ENCODE peak calls at places on chromosomes 5 and 9, in six cellular contexts. O is HepG2, U is HCT116, J is GM12878, G is H1, F is K562. V is an unnamed sample.

GRCh38 chr5:34826347-34826746 is 12.6 kb upstream of the TTC23L start:
- DNase-seq in O (no peak), U (no peak), J (no peak), G (no peak), F (no peak), V (no peak)

GRCh38 chr5:38722918-38723317 is 122.9 kb upstream of the OSMR start:
- DNase-seq in O (no peak), U (no peak), J (no peak), G (no peak), F (no peak), V (no peak)

GRCh38 chr5:152331006-152331405 is 74.1 kb downstream of the NMUR2 start:
- DNase-seq in O (no peak), U (no peak), J (no peak), G (no peak), F (no peak), V (no peak)

GRCh38 chr9:110623462-110624025 is 44.0 kb upstream of the SVEP1 start:
- DNase-seq in O (peak; percentile 55), U (peak; percentile 66), J (peak; percentile 28), G (no peak), F (peak; percentile 24), V (peak; percentile 61)

GRCh38 chr5:79878721-79879336 is 112.2 kb downstream of the MTX3 start:
- DNase-seq in O (peak; percentile 13), U (peak; percentile 31), J (no peak), G (peak; percentile 5), F (peak; percentile 52), V (peak; percentile 18)

GRCh38 chr9:72540348-72540873 is 19.0 kb downstream of the TMC1 start:
- DNase-seq in O (no peak), U (no peak), J (no peak), G (no peak), F (peak; percentile 32), V (no peak)

GRCh38 chr5:166639151-166639550 is 1652.3 kb upstream of the WWC1 start:
- DNase-seq in O (no peak), U (no peak), J (no peak), G (no peak), F (no peak), V (no peak)

GRCh38 chr5:55601209-55601618 is 66.5 kb upstream of the PLPP1 start:
- DNase-seq in O (peak; percentile 93), U (no peak), J (no peak), G (no peak), F (no peak), V (no peak)

GRCh38 chr9:5089737-5090136 is 95.7 kb downstream of the INSL6 start:
- DNase-seq in O (no peak), U (no peak), J (no peak), G (no peak), F (no peak), V (no peak)

GRCh38 chr5:134143964-134144941 is 29.8 kb downstream of the TCF7 start:
- DNase-seq in O (no peak), U (no peak), J (no peak), G (no peak), F (no peak), V (no peak)

GRCh38 chr5:91018185-91018584 is 364.9 kb downstream of the ARRDC3 start:
- DNase-seq in O (no peak), U (no peak), J (no peak), G (no peak), F (no peak), V (no peak)

GRCh38 chr5:60633336-60633735 is 66.6 kb downstream of the DEPDC1B start:
- DNase-seq in O (no peak), U (no peak), J (no peak), G (no peak), F (no peak), V (no peak)

GRCh38 chr5:114418546-114419388 is 56.9 kb downstream of the KCNN2 start:
- DNase-seq in O (no peak), U (no peak), J (peak; percentile 56), G (no peak), F (no peak), V (no peak)

GRCh38 chr5:72834919-72835318 is 18.5 kb downstream of the TNPO1 start:
- DNase-seq in O (no peak), U (no peak), J (no peak), G (no peak), F (no peak), V (no peak)

GRCh38 chr9:117354252-117354847 is 60.5 kb downstream of the ASTN2 start:
- DNase-seq in O (no peak), U (no peak), J (no peak), G (no peak), F (no peak), V (peak; percentile 20)

GRCh38 chr9:121609845-121610637 is 41.4 kb upstream of the DAB2IP start:
- DNase-seq in O (peak; percentile 93), U (peak; percentile 62), J (no peak), G (no peak), F (no peak), V (no peak)

GRCh38 chr9:94630833-94631232 is 8.5 kb downstream of the FBP1 start:
- DNase-seq in O (no peak), U (no peak), J (no peak), G (no peak), F (no peak), V (no peak)

GRCh38 chr9:93091453-93092081 is 4.5 kb upstream of the CARD19 start:
- DNase-seq in O (peak; percentile 50), U (peak; percentile 73), J (peak; percentile 69), G (no peak), F (no peak), V (no peak)

GRCh38 chr9:98220911-98221310 is 28.5 kb upstream of the CORO2A start:
- DNase-seq in O (no peak), U (no peak), J (no peak), G (no peak), F (no peak), V (no peak)
- TF ChIP-seq ZNF274 in O (no peak), U (no peak), J (no peak), G (no peak), F (no peak), V (no peak)

DNA sequence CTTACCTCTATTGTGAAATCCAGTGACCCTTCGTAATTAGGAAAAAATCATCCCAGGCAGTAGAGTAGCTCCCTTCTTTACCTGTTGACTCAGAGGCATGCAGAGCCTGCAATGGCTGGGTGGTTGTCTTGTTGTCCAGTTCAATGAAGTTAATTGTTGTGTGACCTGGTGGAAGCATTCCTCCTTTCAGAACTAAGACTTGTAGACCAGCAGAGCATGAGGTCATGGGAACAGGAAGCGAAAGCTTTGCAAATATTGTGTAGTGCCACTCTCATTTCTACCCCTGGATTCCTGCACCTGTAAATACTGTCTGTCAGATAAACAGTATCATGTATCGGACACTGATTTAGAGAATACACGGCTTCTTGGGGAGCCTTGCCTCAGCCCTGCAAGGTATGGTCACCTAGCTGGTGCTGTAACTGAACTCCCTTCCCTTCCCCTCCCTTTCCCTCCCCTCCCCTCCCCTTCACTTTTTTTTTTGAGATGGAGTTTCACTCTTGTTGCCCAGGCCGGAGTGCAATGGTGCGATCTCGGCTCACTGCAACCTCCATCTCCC is 5.7 kb upstream of the PRXL2C start:
- DNase-seq in O (peak; percentile 87), U (no peak), J (peak; percentile 11), G (no peak), F (no peak), V (no peak)
- H3K9ac ChIP-seq in O (peak overlapping the region; percentile 12), U (no peak overlapping the region), J (no peak overlapping the region), G (no peak overlapping the region), F (no peak overlapping the region), V (no peak overlapping the region)

DNA sequence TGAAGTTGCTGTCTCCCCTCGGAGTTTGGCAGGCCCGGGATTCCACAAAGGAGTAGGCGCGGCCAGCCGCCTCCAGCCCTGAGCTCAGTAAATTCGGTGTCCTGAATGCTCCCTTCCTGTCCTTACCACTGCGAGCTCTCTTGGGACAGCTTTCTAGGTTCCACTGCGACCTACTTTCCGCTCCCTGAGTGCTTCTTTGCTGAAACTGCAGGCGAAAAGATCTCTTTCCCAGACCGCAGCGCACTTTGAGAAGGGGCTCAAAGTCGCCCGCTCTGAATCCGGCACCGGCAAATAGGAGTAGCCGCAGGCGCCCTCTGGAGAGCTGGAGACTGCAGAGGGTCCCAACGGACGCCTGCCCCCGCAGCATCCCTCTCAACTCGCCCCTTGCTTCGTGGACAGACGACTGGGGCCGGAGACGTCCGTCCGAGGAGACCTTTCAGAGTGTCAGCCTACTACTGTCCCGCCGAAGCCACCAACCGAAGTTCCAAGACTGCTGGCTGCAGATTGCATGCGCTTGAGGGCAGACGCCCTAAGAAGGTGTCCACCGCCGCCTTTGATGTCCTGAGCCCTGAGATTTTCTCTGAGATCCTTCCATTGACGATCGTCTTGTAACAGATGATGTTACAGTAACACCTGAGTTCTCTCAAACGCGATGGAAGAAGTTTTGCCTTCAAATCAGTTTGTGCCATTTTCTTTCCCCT is 96.0 kb downstream of the ANXA2R start:
- DNase-seq in O (no peak), U (no peak), J (no peak), G (no peak), F (no peak), V (no peak)
- H3K27me3 ChIP-seq in O (no peaks in the 10 kb centered on the region), U (no peaks in the 10 kb centered on the region), J (no peaks in the 10 kb centered on the region), G (peaks cover 8% of the 10 kb centered on the region), F (no peaks in the 10 kb centered on the region), V (no peaks in the 10 kb centered on the region)

DNA sequence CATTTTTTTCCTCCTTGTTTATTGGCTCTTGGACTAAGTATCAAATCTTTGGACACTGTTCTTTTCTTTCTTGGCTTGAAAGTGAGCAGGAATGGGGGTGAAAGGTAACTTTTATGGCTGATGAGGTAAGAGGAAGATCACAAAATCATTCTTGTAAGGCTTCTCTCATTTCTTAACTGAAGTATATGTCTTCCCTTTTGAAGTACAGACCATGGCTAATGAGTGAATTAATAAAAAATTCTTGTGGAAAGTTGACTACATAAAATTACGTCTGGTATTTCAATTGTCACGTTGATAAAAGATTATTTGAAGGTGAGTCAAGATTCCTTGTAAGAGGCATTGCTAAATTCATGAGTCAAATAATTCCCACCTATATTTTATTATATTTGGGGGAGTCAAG is 25.1 kb downstream of the VCAN start:
- DNase-seq in O (no peak), U (no peak), J (no peak), G (no peak), F (no peak), V (no peak)
- TF ChIP-seq ZNF274 in O (no peak), U (no peak), J (no peak), G (no peak), F (no peak), V (no peak)

DNA sequence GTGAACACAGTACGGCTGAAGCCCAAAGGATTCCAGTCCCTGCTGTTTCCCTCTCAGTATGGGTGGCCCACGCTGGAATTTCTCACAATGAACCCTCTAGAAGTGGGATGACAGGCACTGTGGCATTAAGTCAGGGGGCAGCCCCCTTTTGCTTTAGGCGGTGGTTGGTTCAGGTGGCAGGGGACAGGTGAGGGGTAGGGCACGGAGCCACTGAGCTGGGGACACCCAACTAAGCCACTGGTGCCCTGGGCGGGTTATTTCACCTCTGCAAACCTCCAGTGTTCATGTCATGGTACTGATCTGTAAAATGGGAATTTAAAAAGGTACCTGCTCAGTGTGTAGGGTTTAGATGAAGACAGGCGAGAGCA is 7.6 kb downstream of the SPACA9 start:
- DNase-seq in O (no peak), U (no peak), J (no peak), G (no peak), F (no peak), V (no peak)
- H3K9ac ChIP-seq in O (no peak overlapping the region), U (no peak overlapping the region), J (no peak overlapping the region), G (no peak overlapping the region), F (no peak overlapping the region), V (no peak overlapping the region)

GRCh38 chr9:134720136-134720753 is 78.6 kb downstream of the COL5A1 start:
- DNase-seq in O (no peak), U (no peak), J (no peak), G (no peak), F (no peak), V (no peak)
- H3K27me3 ChIP-seq in O (peaks cover 15% of the 10 kb centered on the region), U (peaks cover 30% of the 10 kb centered on the region), J (no peaks in the 10 kb centered on the region), G (no peaks in the 10 kb centered on the region), F (no peaks in the 10 kb centered on the region), V (no peaks in the 10 kb centered on the region)

V was measured in NT2/D1.